ENCODE peak calls at places on chromosomes 7 and 10, in ten cellular contexts. F, V, X, O, H, D, B, K, T and W are unnamed samples.
A peak's percentile ranks its signal among the peaks of the same experiment; 100 is the strongest.

GRCh38 chr7:15737586-15737985 is 51.1 kb upstream of the MEOX2 start:
- DNase-seq in F (no peak), V (no peak), X (no peak), O (no peak), H (no peak), D (no peak), B (no peak), K (no peak), T (no peak), W (no peak)

GRCh38 chr7:20026762-20027161 is 190.4 kb downstream of the MACC1 start:
- DNase-seq in F (no peak), V (no peak), X (no peak), O (no peak), H (no peak), D (no peak), B (no peak), K (no peak), T (no peak), W (no peak)

GRCh38 chr10:21076381-21076780 is 179.3 kb upstream of the NEBL start:
- DNase-seq in F (no peak), V (no peak), X (no peak), O (no peak), H (peak; percentile 63), D (no peak), B (no peak), K (no peak), T (no peak), W (no peak)

GRCh38 chr10:93476756-93477155 is 5.4 kb downstream of the MYOF start:
- DNase-seq in F (no peak), V (no peak), X (no peak), O (no peak), H (no peak), D (no peak), B (no peak), K (no peak), T (no peak), W (peak; percentile 40)

GRCh38 chr7:11950281-11950680 is 118.3 kb upstream of the THSD7A start:
- DNase-seq in F (peak; percentile 20), V (no peak), X (no peak), O (no peak), H (no peak), D (no peak), B (no peak), K (no peak), T (no peak), W (no peak)

GRCh38 chr7:97006146-97006950 is 995 bp downstream of the DLX6 start:
- DNase-seq in F (no peak), V (peak; percentile 59), X (peak; percentile 39), O (no peak), H (peak; percentile 5), D (no peak), B (no peak), K (peak; percentile 97), T (peak; percentile 1), W (peak; percentile 22)

GRCh38 chr7:45685619-45686240 is 111.6 kb downstream of the ADCY1 start:
- DNase-seq in F (no peak), V (no peak), X (no peak), O (peak; percentile 9), H (no peak), D (no peak), B (no peak), K (no peak), T (no peak), W (no peak)

GRCh38 chr7:52269669-52270068 is 765.8 kb upstream of the POM121L12 start:
- DNase-seq in F (no peak), V (no peak), X (no peak), O (no peak), H (no peak), D (no peak), B (no peak), K (no peak), T (no peak), W (no peak)

GRCh38 chr10:79209831-79210230 is 137.4 kb upstream of the PPIF start:
- DNase-seq in F (no peak), V (no peak), X (no peak), O (no peak), H (no peak), D (no peak), B (no peak), K (no peak), T (no peak), W (no peak)

GRCh38 chr10:114412907-114413386 is 8.6 kb upstream of the AFAP1L2 start:
- DNase-seq in F (no peak), V (no peak), X (no peak), O (no peak), H (peak; percentile 82), D (no peak), B (no peak), K (no peak), T (peak; percentile 10), W (peak; percentile 54)

GRCh38 chr7:30082686-30083085 is 52.1 kb upstream of the MTURN start:
- DNase-seq in F (no peak), V (no peak), X (no peak), O (no peak), H (no peak), D (no peak), B (no peak), K (no peak), T (no peak), W (no peak)

DNA sequence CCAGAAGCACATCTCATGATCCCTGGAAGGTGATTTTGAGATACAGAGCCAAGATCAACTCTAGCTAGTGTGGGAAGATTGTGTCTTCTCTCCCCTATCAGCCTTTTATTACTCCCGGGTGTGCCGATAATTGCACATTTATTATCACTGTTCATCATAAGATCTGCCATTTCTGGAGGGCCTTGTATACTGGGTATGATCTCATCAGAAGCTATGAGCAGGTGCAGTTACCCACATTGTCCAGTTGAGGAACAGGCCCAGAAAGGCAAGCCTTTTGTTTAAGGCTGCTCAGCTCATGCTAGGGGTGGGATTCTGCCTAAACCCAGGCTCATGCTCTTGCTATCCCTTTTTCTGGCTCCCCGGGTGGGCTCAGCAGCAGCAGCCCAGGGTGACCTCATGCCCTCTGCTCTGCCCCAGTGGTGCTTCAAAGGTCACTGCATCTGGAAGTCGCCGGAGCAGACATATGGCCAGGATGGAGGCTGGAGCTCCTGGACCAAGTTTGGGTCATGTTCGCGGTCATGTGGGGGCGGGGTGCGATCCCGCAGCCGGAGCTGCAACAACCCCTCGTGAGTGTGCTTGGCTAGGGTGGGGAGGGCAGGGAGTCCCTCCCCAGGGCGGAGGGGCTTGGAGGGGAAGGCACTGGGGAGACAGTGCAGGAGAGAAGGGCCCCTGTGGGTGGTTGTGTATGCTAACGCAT is 46.6 kb downstream of the TBATA start:
- DNase-seq in F (peak; percentile 28), V (no peak), X (no peak), O (no peak), H (no peak), D (no peak), B (no peak), K (peak; percentile 88), T (no peak), W (no peak)
- TF ChIP-seq CTCF in F (no peak), V (no peak), X (no peak), O (no peak), H (peak; percentile 16), D (no peak), B (no peak), K (peak; percentile 10), T (no peak), W (no peak)

GRCh38 chr7:138756591-138757222 is 41.1 kb upstream of the TMEM213 start:
- DNase-seq in F (no peak), V (no peak), X (no peak), O (no peak), H (no peak), D (no peak), B (no peak), K (no peak), T (no peak), W (no peak)
- H3K4me3 ChIP-seq in F (no peak overlapping the region), V (no peak overlapping the region), X (no peak overlapping the region), O (no peak overlapping the region), H (no peak overlapping the region), D (no peak overlapping the region), B (no peak overlapping the region), K (no peak overlapping the region), T (no peak overlapping the region), W (no peak overlapping the region)

GRCh38 chr10:31466313-31466712 is 147.3 kb downstream of the ZEB1 start:
- DNase-seq in F (no peak), V (no peak), X (no peak), O (no peak), H (peak; percentile 48), D (no peak), B (no peak), K (no peak), T (no peak), W (peak; percentile 39)

GRCh38 chr10:31468536-31468859 is 149.5 kb downstream of the ZEB1 start:
- DNase-seq in F (no peak), V (no peak), X (no peak), O (no peak), H (no peak), D (no peak), B (no peak), K (no peak), T (no peak), W (no peak)

GRCh38 chr10:31464552-31464951 is 145.5 kb downstream of the ZEB1 start:
- DNase-seq in F (no peak), V (no peak), X (no peak), O (no peak), H (no peak), D (no peak), B (no peak), K (no peak), T (no peak), W (no peak)

DNA sequence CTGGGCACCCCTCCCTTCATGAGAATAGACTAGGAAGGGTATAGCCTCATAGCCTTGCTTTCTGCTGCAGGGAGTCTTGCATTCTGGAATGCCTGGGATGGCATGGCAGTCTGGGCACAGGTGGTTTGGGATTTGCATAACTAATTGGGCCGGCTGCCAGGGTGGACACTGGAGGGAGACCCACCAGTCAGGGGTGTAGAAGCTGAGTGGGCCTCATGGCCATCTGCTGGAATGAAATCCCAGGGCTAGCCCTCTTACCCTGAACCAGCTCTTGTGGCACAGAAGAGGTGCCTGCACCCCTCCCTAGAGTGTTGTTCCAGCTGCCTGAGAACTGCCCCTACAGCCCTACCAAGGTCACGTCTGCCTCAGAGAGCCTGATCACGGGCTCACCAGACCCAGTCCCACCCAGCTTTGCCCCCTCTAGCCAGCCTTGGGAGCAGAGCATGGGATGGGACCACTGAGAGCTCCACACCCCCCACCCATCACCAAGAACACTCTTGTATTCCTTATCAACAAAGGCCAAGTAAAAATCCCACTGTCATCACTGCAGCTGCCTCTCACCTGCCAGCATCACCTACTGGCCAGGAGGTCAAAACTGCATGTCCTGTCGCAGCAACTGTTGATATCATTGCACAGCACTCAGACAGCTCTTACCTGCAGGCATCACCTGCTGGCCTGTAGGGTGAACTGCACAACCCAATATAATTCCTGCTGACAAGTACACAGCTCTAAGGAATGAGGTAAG is 148.9 kb downstream of the ZEB1 start:
- DNase-seq in F (peak; percentile 36), V (peak; percentile 42), X (peak; percentile 47), O (no peak), H (peak; percentile 60), D (no peak), B (no peak), K (peak; percentile 62), T (no peak), W (no peak)
- TF ChIP-seq CTCF in F (peak; percentile 56), V (peak; percentile 37), X (peak; percentile 44), O (peak; percentile 51), H (peak; percentile 75), D (peak; percentile 6), B (no peak), K (peak; percentile 38), T (peak; percentile 31), W (peak; percentile 49)

DNA sequence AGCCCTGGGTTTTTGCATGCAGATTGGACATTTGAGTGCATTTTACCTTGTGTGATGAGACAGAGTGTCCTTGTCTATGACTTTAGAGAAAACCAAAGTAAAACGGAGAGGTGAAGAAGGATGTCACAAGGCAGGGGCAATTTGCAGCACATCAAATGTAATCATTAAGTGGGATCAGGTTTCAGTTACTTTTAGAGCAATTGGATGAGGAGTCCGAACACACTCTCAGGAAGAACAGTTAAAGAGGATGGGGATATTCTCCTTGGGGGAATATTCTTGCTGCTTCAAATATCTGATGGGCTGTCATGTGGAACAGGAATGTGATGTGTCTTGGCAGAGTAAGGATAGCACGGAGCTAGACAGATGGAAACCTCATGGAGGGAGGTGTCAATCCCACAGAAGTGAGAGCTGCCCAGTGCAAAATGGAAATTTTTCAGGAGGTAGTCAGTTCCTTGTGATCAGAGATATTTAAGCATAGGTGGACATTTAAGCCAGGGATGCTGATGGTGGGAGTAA is 765 bp downstream of the RAB19 start:
- DNase-seq in F (no peak), V (no peak), X (no peak), O (no peak), H (no peak), D (no peak), B (no peak), K (no peak), T (no peak), W (no peak)
- H3K4me3 ChIP-seq in F (peak overlapping the region; percentile 58), V (peak overlapping the region; percentile 13), X (peak overlapping the region; percentile 58), O (peak overlapping the region; percentile 47), H (no peak overlapping the region), D (no peak overlapping the region), B (no peak overlapping the region), K (no peak overlapping the region), T (no peak overlapping the region), W (no peak overlapping the region)